ENCODE peak calls at places on chromosomes 1 and 21, in four cellular contexts. One of them, this sample, is unnamed.

GRCh38 chr1:31248276-31248675 is 8.6 kb upstream of the NKAIN1 start:
- DNase-seq in suprapubic skin: no peak
- DNase-seq in upper lobe of left lung: no peak
- DNase-seq in mesendoderm: no peak
- DNase-seq in this sample: no peak

GRCh38 chr1:225470691-225471452 is 43.0 kb upstream of the LBR start:
- DNase-seq in suprapubic skin: peak; percentile 78
- DNase-seq in upper lobe of left lung: no peak
- DNase-seq in mesendoderm: no peak
- DNase-seq in this sample: no peak

GRCh38 chr21:31335957-31336738 is 7.9 kb downstream of the TIAM1 start:
- DNase-seq in suprapubic skin: no peak
- DNase-seq in upper lobe of left lung: peak; percentile 20
- DNase-seq in mesendoderm: no peak
- DNase-seq in this sample: peak; percentile 90

GRCh38 chr1:157403608-157404007 is 148.7 kb downstream of the FCRL5 start:
- DNase-seq in suprapubic skin: no peak
- DNase-seq in upper lobe of left lung: no peak
- DNase-seq in mesendoderm: no peak
- DNase-seq in this sample: no peak

GRCh38 chr1:110489973-110490542 is 28.9 kb downstream of the KCNA10 start:
- DNase-seq in suprapubic skin: no peak
- DNase-seq in upper lobe of left lung: no peak
- DNase-seq in mesendoderm: no peak
- DNase-seq in this sample: no peak

GRCh38 chr1:156929596-156930238 is 9.3 kb downstream of the LRRC71 start:
- DNase-seq in suprapubic skin: no peak
- DNase-seq in upper lobe of left lung: no peak
- DNase-seq in mesendoderm: no peak
- DNase-seq in this sample: no peak

GRCh38 chr1:20621012-20621411 is 12.2 kb upstream of the PINK1 start:
- DNase-seq in suprapubic skin: no peak
- DNase-seq in upper lobe of left lung: no peak
- DNase-seq in mesendoderm: no peak
- DNase-seq in this sample: no peak

GRCh38 chr1:109777980-109778625 is 14.4 kb upstream of the EPS8L3 start:
- DNase-seq in suprapubic skin: peak; percentile 52
- DNase-seq in upper lobe of left lung: no peak
- DNase-seq in mesendoderm: no peak
- DNase-seq in this sample: no peak

GRCh38 chr1:43367904-43368645 is at the start of gene ELOVL1:
- DNase-seq in suprapubic skin: peak; percentile 93
- DNase-seq in upper lobe of left lung: peak; percentile 99
- DNase-seq in mesendoderm: peak; percentile 95
- DNase-seq in this sample: peak; percentile 90

GRCh38 chr1:94538243-94538827 is 3.2 kb downstream of the F3 start:
- DNase-seq in suprapubic skin: no peak
- DNase-seq in upper lobe of left lung: no peak
- DNase-seq in mesendoderm: peak; percentile 53
- DNase-seq in this sample: peak; percentile 74

GRCh38 chr1:246705368-246705767 is 18.8 kb upstream of the SCCPDH start:
- DNase-seq in suprapubic skin: no peak
- DNase-seq in upper lobe of left lung: no peak
- DNase-seq in mesendoderm: no peak
- DNase-seq in this sample: peak; percentile 95

GRCh38 chr1:191528275-191528674 is 630.0 kb upstream of the RGS18 start:
- DNase-seq in suprapubic skin: no peak
- DNase-seq in upper lobe of left lung: no peak
- DNase-seq in mesendoderm: no peak
- DNase-seq in this sample: no peak

GRCh38 chr1:22888320-22889075 is 84.2 kb downstream of the LACTBL1 start:
- DNase-seq in suprapubic skin: no peak
- DNase-seq in upper lobe of left lung: no peak
- DNase-seq in mesendoderm: no peak
- DNase-seq in this sample: no peak

GRCh38 chr1:67749844-67750689 is 65.1 kb downstream of the GADD45A start:
- DNase-seq in suprapubic skin: no peak
- DNase-seq in upper lobe of left lung: no peak
- DNase-seq in mesendoderm: peak; percentile 83
- DNase-seq in this sample: peak; percentile 89

GRCh38 chr21:42234464-42235241 is 15.7 kb downstream of the ABCG1 start:
- DNase-seq in suprapubic skin: no peak
- DNase-seq in upper lobe of left lung: peak; percentile 96
- DNase-seq in mesendoderm: peak; percentile 79
- DNase-seq in this sample: peak; percentile 59

GRCh38 chr1:100184536-100184935 is 6.5 kb upstream of the LRRC39 start:
- DNase-seq in suprapubic skin: no peak
- DNase-seq in upper lobe of left lung: no peak
- DNase-seq in mesendoderm: peak; percentile 40
- DNase-seq in this sample: no peak

GRCh38 chr1:180932373-180932772 is 19.7 kb downstream of the KIAA1614 start:
- DNase-seq in suprapubic skin: no peak
- DNase-seq in upper lobe of left lung: no peak
- DNase-seq in mesendoderm: no peak
- DNase-seq in this sample: no peak

GRCh38 chr1:62643283-62643682 is 44.9 kb downstream of the DOCK7 start:
- DNase-seq in suprapubic skin: no peak
- DNase-seq in upper lobe of left lung: no peak
- DNase-seq in mesendoderm: no peak
- DNase-seq in this sample: no peak

GRCh38 chr21:35932232-35932911 is 128.0 kb downstream of the SETD4 start:
- DNase-seq in suprapubic skin: no peak
- DNase-seq in upper lobe of left lung: no peak
- DNase-seq in mesendoderm: no peak
- DNase-seq in this sample: peak; percentile 89

GRCh38 chr1:188006354-188006753 is 1177.6 kb downstream of the PLA2G4A start:
- DNase-seq in suprapubic skin: no peak
- DNase-seq in upper lobe of left lung: no peak
- DNase-seq in mesendoderm: no peak
- DNase-seq in this sample: no peak

GRCh38 chr1:30083800-30084464 is 639.5 kb downstream of the MATN1 start:
- DNase-seq in suprapubic skin: no peak
- DNase-seq in upper lobe of left lung: peak; percentile 60
- DNase-seq in mesendoderm: peak; percentile 42
- DNase-seq in this sample: peak; percentile 82

DNA sequence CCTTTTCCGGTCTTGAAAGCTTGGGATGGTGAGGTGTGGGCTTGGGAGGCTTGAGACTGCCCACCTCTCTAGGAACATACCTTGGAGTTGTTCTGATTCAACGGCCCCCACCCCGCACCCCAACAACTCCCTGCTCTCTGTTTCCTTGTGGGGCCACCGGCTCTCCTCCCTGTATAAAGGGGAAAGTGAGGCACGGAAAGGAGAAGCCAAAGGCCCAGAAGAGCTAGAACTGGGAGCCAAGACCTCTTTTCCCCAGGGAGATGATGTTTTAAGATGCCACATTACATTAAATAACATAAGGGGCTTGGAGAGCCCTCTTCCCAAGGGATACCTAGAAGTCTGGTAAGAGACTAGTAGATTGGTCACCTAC is 1.2 kb upstream of the DLGAP3 start:
- DNase-seq in suprapubic skin: no peak
- DNase-seq in upper lobe of left lung: no peak
- DNase-seq in mesendoderm: peak; percentile 7
- DNase-seq in this sample: no peak
- H3K4me3 ChIP-seq in suprapubic skin: no peak overlapping the region
- H3K4me3 ChIP-seq in upper lobe of left lung: no peak overlapping the region
- H3K4me3 ChIP-seq in mesendoderm: no peak overlapping the region
- H3K4me3 ChIP-seq in this sample: no peak overlapping the region

GRCh38 chr1:243315455-243315854 is 59.6 kb downstream of the SDCCAG8 start:
- DNase-seq in suprapubic skin: no peak
- DNase-seq in upper lobe of left lung: no peak
- DNase-seq in mesendoderm: no peak
- DNase-seq in this sample: no peak

GRCh38 chr1:243315933-243316332 is 60.1 kb downstream of the SDCCAG8 start:
- DNase-seq in suprapubic skin: no peak
- DNase-seq in upper lobe of left lung: no peak
- DNase-seq in mesendoderm: no peak
- DNase-seq in this sample: no peak

GRCh38 chr1:243312962-243313634 is 57.3 kb downstream of the SDCCAG8 start:
- DNase-seq in suprapubic skin: no peak
- DNase-seq in upper lobe of left lung: no peak
- DNase-seq in mesendoderm: no peak
- DNase-seq in this sample: no peak

GRCh38 chr1:243313635-243314536 is 58.0 kb downstream of the SDCCAG8 start:
- DNase-seq in suprapubic skin: no peak
- DNase-seq in upper lobe of left lung: no peak
- DNase-seq in mesendoderm: no peak
- DNase-seq in this sample: no peak

DNA sequence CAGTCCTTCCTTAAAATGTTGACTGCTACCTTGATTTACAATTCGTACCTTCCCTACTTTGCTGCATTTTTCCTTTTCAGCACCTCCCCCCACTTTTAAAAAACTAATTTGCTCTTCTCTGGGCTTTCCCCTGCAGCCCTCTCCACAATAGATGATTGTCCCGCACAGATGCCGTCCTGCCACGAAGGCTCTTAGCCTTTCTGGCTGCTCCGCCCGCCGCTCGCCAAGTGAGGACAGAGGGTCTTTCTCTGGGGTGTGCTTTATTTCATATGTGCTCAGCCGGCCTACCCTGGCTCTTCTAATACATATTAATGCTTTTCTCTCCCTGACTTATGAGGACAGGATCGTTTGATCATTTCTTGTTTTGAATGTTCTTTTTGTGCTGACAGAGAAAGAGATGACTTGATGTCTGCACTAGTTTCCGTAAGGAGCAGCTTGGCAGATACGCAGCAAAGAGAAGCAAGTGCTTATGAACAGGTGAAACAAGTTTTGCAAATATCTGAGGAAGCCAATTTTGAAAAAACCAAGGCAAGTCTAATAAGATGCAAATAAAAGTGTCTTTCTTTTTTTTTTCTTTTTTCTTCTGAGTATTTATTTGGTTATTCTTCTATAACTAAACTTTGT is 60.6 kb downstream of the SDCCAG8 start:
- DNase-seq in suprapubic skin: no peak
- DNase-seq in upper lobe of left lung: peak; percentile 45
- DNase-seq in mesendoderm: no peak
- DNase-seq in this sample: no peak
- H3K4me3 ChIP-seq in suprapubic skin: no peak overlapping the region
- H3K4me3 ChIP-seq in upper lobe of left lung: no peak overlapping the region
- H3K4me3 ChIP-seq in mesendoderm: no peak overlapping the region
- H3K4me3 ChIP-seq in this sample: no peak overlapping the region

GRCh38 chr1:245512980-245513578 is 358.3 kb downstream of the KIF26B start:
- DNase-seq in suprapubic skin: no peak
- DNase-seq in upper lobe of left lung: no peak
- DNase-seq in mesendoderm: peak; percentile 67
- DNase-seq in this sample: peak; percentile 55

GRCh38 chr1:245516178-245516829 is 361.5 kb downstream of the KIF26B start:
- DNase-seq in suprapubic skin: no peak
- DNase-seq in upper lobe of left lung: no peak
- DNase-seq in mesendoderm: no peak
- DNase-seq in this sample: no peak

DNA sequence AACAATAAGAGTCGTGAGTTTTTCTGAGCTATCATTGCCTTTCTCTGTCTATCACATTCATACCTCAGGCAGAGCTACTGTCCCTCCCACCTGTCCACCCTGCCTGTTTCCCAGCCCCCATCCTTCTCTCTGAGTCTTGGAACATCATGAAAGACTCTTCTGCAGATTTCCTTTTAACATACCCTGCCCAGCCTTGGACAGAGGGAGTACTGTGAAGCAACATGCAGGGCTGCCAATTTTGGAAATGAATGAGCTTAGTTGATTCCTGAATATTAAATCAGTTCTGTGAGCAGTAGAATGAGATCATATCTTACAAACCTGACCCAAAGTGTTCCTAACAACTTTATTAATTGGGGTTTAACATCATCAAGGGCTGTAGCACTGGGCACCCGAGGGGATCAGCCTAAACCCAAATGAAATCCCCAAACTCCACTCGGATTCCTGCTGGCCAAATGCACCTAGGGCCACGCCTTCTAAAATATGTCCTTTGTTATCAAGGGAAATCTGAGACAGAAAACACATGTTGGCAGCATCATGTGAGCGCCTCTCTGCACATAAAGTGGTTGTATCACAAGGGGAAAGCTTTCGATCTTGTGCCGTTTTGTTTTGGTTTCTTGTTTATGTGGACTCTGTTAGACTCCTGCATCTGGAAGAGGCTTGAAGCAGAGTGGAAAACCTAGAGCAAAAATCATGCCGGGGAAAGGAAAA is 357.6 kb downstream of the KIF26B start:
- DNase-seq in suprapubic skin: no peak
- DNase-seq in upper lobe of left lung: no peak
- DNase-seq in mesendoderm: no peak
- DNase-seq in this sample: peak; percentile 69
- H3K4me3 ChIP-seq in suprapubic skin: peak overlapping the region; percentile 25
- H3K4me3 ChIP-seq in upper lobe of left lung: no peak overlapping the region
- H3K4me3 ChIP-seq in mesendoderm: no peak overlapping the region
- H3K4me3 ChIP-seq in this sample: peak overlapping the region; percentile 20

GRCh38 chr1:216456682-216457081 is 33.4 kb upstream of the USH2A start:
- DNase-seq in suprapubic skin: no peak
- DNase-seq in upper lobe of left lung: no peak
- DNase-seq in mesendoderm: peak; percentile 70
- DNase-seq in this sample: peak; percentile 90
- H3K4me3 ChIP-seq in suprapubic skin: no peak overlapping the region
- H3K4me3 ChIP-seq in upper lobe of left lung: no peak overlapping the region
- H3K4me3 ChIP-seq in mesendoderm: no peak overlapping the region
- H3K4me3 ChIP-seq in this sample: no peak overlapping the region

GRCh38 chr1:211874521-211875347 is 44.2 kb upstream of the LPGAT1 start:
- DNase-seq in suprapubic skin: no peak
- DNase-seq in upper lobe of left lung: peak; percentile 83
- DNase-seq in mesendoderm: no peak
- DNase-seq in this sample: no peak

GRCh38 chr1:211876849-211877248 is 46.3 kb upstream of the LPGAT1 start:
- DNase-seq in suprapubic skin: no peak
- DNase-seq in upper lobe of left lung: no peak
- DNase-seq in mesendoderm: no peak
- DNase-seq in this sample: no peak

GRCh38 chr1:211879475-211879874 is 48.9 kb upstream of the LPGAT1 start:
- DNase-seq in suprapubic skin: no peak
- DNase-seq in upper lobe of left lung: no peak
- DNase-seq in mesendoderm: no peak
- DNase-seq in this sample: no peak

GRCh38 chr1:211870156-211870555 is 39.6 kb upstream of the LPGAT1 start:
- DNase-seq in suprapubic skin: no peak
- DNase-seq in upper lobe of left lung: no peak
- DNase-seq in mesendoderm: no peak
- DNase-seq in this sample: peak; percentile 51

DNA sequence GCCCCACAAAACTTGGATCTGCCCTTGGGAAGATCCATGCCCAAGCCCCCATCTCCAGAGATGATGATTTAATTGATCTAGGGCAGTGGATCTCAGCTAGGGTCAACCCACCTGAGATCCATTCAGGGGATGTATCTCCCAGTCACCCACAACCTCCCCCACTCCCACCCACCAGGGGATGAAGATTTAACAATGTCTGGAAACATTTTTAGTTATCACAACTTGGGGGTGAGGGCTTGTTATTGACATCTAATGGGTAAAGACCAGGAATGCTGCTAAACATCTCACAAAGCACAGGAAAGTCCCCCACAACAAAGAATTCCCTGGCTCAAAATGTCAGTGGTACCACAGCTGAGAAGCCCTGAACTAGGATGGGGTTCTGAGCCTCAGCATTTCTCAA is 45.0 kb upstream of the LPGAT1 start:
- DNase-seq in suprapubic skin: no peak
- DNase-seq in upper lobe of left lung: no peak
- DNase-seq in mesendoderm: no peak
- DNase-seq in this sample: no peak
- H3K4me3 ChIP-seq in suprapubic skin: no peak overlapping the region
- H3K4me3 ChIP-seq in upper lobe of left lung: no peak overlapping the region
- H3K4me3 ChIP-seq in mesendoderm: no peak overlapping the region
- H3K4me3 ChIP-seq in this sample: no peak overlapping the region

This sample was measured in choroid plexus epithelial cell.